ENCODE peak calls at places on chromosomes 5 and 9, in six cellular contexts. Y is AG04450, P is lower leg skin, U is PC-3, X is Calu3, O is choroid plexus epithelial cell. C is an unnamed sample.

GRCh38 chr9:29830815-29831214 is 2257.5 kb upstream of the C9orf72 start:
- DNase-seq in Y (no peak), P (no peak), U (peak), X (peak), O (peak), C (no peak)

GRCh38 chr9:29826421-29826820 is 2253.1 kb upstream of the C9orf72 start:
- DNase-seq in Y (no peak), P (no peak), U (no peak), X (no peak), O (no peak), C (no peak)

GRCh38 chr9:12908910-12909309 is 134.1 kb downstream of the LURAP1L start:
- DNase-seq in Y (no peak), P (no peak), U (peak), X (peak), O (no peak), C (no peak)

GRCh38 chr9:90024823-90025222 is 420.0 kb downstream of the GADD45G start:
- DNase-seq in Y (no peak), P (no peak), U (no peak), X (no peak), O (no peak), C (no peak)

GRCh38 chr9:13411827-13412226 is 132.3 kb upstream of the MPDZ start:
- DNase-seq in Y (no peak), P (no peak), U (no peak), X (no peak), O (no peak), C (no peak)

GRCh38 chr9:114611516-114612271 is 603 bp downstream of the TMEM268 start:
- DNase-seq in Y (no peak), P (peak), U (peak), X (peak), O (peak), C (peak)

GRCh38 chr5:122997294-122997693 is 39.2 kb downstream of the PPIC start:
- DNase-seq in Y (no peak), P (no peak), U (no peak), X (no peak), O (no peak), C (no peak)

GRCh38 chr9:107874591-107875374 is 385.2 kb upstream of the KLF4 start:
- DNase-seq in Y (no peak), P (no peak), U (no peak), X (no peak), O (no peak), C (no peak)

GRCh38 chr9:124078641-124079040 is 67.1 kb downstream of the LHX2 start:
- DNase-seq in Y (no peak), P (no peak), U (peak), X (no peak), O (peak), C (no peak)

GRCh38 chr9:76018244-76018643 is 127.8 kb downstream of the PCSK5 start:
- DNase-seq in Y (no peak), P (no peak), U (no peak), X (no peak), O (no peak), C (no peak)

GRCh38 chr5:94788527-94788926 is 170.1 kb downstream of the SLF1 start:
- DNase-seq in Y (no peak), P (no peak), U (no peak), X (no peak), O (no peak), C (no peak)

GRCh38 chr5:175896641-175897040 is 25.3 kb downstream of the CPLX2 start:
- DNase-seq in Y (no peak), P (no peak), U (no peak), X (no peak), O (no peak), C (no peak)

GRCh38 chr9:131607591-131607990 is 62.3 kb downstream of the PRRT1B start:
- DNase-seq in Y (no peak), P (no peak), U (no peak), X (no peak), O (no peak), C (no peak)

GRCh38 chr5:138180183-138180782 is 1.4 kb downstream of the KIF20A start:
- DNase-seq in Y (peak), P (no peak), U (peak), X (peak), O (peak), C (no peak)

GRCh38 chr9:137613738-137614523 is 4.9 kb upstream of the EHMT1 start:
- DNase-seq in Y (no peak), P (no peak), U (no peak), X (no peak), O (no peak), C (no peak)

GRCh38 chr5:57033503-57033902 is 81.6 kb upstream of the MIER3 start:
- DNase-seq in Y (no peak), P (no peak), U (no peak), X (no peak), O (no peak), C (no peak)

GRCh38 chr5:321233-321725 is at the start of gene AHRR:
- DNase-seq in Y (no peak), P (peak), U (peak), X (peak), O (peak), C (peak)

GRCh38 chr9:6538666-6539071 is 106.9 kb downstream of the GLDC start:
- DNase-seq in Y (no peak), P (no peak), U (no peak), X (no peak), O (peak), C (no peak)

GRCh38 chr9:85401998-85402397 is 339.8 kb downstream of the AGTPBP1 start:
- DNase-seq in Y (no peak), P (no peak), U (peak), X (no peak), O (no peak), C (no peak)

GRCh38 chr5:139809331-139809810 is 13.8 kb downstream of the PSD2 start:
- DNase-seq in Y (no peak), P (no peak), U (no peak), X (no peak), O (no peak), C (no peak)

GRCh38 chr5:54115768-54116403 is 194.5 kb downstream of the ARL15 start:
- DNase-seq in Y (no peak), P (no peak), U (no peak), X (no peak), O (no peak), C (no peak)

GRCh38 chr5:109038209-109038840 is 290.6 kb downstream of the FER start:
- DNase-seq in Y (no peak), P (no peak), U (peak), X (no peak), O (peak), C (no peak)

GRCh38 chr5:36079200-36079761 is 12.6 kb upstream of the UGT3A2 start:
- DNase-seq in Y (peak), P (no peak), U (peak), X (peak), O (peak), C (no peak)

GRCh38 chr9:135602789-135603481 is 36.4 kb downstream of the GLT6D1 start:
- DNase-seq in Y (no peak), P (peak), U (peak), X (peak), O (peak), C (peak)

GRCh38 chr9:76537150-76537646 is 78.2 kb downstream of the GCNT1 start:
- DNase-seq in Y (no peak), P (peak), U (no peak), X (no peak), O (no peak), C (no peak)

GRCh38 chr5:6576861-6577501 is 55.9 kb downstream of the NSUN2 start:
- DNase-seq in Y (peak), P (peak), U (peak), X (peak), O (peak), C (peak)

GRCh38 chr5:96483878-96484277 is 50.8 kb upstream of the PCSK1 start:
- DNase-seq in Y (no peak), P (no peak), U (peak), X (peak), O (peak), C (no peak)

GRCh38 chr5:93294184-93294583 is 286.8 kb downstream of the NR2F1-AS1 start:
- DNase-seq in Y (no peak), P (no peak), U (peak), X (no peak), O (peak), C (no peak)

GRCh38 chr5:56415356-56415765 is 182.2 kb upstream of the ANKRD55 start:
- DNase-seq in Y (peak), P (no peak), U (no peak), X (peak), O (peak), C (no peak)

DNA sequence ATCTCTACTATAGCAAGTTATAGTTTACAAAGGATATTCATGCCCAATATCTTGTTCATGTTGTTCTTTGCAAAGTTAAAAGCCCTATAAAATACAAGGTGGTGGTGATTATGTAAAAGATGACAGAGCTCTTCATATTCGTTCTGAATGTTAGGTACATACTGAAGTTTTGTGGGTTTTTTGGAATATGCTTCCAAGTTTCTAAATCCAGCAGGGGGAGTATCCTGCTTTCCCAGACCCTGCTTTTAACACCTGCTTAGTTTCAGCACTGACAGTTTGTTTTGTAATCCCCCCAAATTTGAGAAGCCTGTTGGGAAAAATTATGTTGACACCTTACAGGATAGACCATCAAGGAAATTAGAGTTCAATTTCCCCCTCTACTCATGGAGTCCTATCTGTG is 438.3 kb downstream of the SH3GL2 start:
- DNase-seq in Y (no peak), P (no peak), U (peak), X (no peak), O (no peak), C (no peak)
- TF ChIP-seq CTCF in Y (no peak), P (no peak), U (peak), X (no peak), O (no peak), C (no peak)

DNA sequence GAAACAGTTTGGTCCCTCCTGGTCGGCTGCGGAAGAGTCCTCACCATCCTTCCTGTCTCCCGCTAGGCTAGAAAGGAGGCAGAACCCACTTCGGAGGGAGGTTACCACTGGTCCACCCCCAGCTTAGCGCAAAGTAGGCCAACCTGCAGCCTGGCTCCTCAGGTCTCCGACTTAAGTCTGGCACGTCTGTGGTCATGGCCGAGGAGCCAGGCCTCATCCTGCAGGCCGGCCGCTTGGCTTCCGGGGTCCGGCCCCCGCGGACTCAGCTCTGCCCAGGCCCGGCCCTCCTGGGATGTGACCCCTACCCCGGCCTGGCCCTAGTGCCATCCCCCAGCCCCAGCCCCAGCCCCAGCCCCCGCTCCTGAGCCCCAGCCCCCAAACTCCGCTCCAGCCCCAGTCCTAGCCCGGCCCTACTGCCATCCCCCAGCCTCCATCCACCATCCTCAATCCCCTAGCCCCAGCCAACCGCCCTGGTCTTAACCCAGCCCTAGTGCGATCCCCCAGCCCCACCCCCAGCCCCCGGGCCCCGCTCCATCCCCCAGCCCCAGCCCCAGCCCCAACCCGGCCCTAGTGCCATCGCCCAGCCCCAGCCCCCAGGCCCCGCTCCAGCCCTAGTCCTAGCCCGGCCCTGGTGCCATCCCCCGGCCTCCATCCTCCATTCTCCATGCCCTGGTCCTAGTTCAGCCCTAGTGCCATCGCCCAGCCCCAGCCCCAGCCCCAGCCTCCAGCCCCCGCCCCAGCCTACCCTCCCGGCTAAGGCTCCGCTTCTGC is 588 bp downstream of the TOR1A start:
- DNase-seq in Y (no peak), P (no peak), U (peak), X (peak), O (peak), C (no peak)
- TF ChIP-seq CTCF in Y (no peak), P (no peak), U (no peak), X (no peak), O (no peak), C (no peak)

DNA sequence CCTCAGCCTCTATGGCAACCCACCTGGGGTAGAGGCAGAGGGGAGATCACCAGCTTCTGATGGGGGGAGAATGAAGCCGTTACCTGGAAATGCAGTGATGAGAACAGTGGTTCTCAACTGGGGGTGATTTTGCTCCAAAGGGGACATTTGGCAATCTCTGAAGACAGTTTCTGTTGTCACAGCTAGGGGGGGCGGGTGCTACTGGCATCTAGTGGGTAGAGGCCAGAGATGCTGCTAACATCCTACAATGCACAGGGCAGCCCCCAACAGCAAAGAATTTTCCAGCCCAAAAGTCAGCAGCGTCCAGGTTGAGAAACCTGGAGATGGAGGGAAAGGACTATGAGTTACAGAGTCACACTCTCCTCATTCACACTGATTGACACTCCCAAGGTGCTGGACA is 84.5 kb downstream of the FGF1 start:
- DNase-seq in Y (no peak), P (no peak), U (no peak), X (peak), O (no peak), C (no peak)
- TF ChIP-seq CTCF in Y (peak), P (no peak), U (peak), X (no peak), O (peak), C (no peak)

DNA sequence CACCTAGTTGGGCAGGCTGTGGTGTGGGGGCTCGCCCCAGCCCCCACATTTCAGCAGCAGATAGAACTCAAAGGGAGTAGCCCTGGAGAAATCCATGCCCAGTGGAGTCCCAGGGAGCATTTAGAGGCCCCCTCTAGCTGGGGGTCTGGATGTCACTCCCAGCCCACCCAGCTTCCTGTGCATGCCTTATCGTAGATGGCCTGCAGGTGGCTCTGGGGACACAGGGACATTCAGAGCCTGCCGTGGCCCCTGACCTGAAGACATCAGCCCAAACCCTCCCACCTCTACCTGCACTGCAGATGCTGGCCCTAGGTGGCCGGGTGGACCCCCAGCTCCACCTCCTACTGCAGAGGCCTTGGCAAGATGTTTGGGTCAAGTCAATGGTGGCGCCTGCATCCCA is 49.0 kb upstream of the LMX1B start:
- DNase-seq in Y (no peak), P (no peak), U (no peak), X (no peak), O (no peak), C (no peak)
- TF ChIP-seq CTCF in Y (no peak), P (no peak), U (peak), X (no peak), O (no peak), C (no peak)

DNA sequence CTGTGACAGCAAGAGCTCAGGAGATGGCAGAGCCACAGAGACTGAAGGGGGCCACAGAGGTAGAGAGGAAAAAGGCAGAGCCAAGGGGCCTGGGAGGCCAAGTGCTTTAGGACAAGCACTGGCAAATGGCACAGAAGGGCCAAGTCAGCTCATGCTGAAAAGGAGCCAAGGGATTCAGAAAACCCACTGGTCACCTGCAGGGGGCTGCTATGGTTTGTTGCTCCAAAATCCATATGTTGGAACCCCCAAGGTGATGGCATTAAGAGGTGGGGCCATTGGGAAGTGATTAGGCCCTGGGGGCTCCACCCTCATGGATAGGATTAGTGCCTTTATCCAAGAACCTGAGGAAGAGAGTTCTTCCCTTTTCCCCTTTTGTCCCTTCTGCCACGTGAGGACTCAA is 165.4 kb downstream of the ARSB start:
- DNase-seq in Y (no peak), P (no peak), U (no peak), X (no peak), O (no peak), C (no peak)
- TF ChIP-seq CTCF in Y (no peak), P (no peak), U (no peak), X (no peak), O (no peak), C (no peak)

DNA sequence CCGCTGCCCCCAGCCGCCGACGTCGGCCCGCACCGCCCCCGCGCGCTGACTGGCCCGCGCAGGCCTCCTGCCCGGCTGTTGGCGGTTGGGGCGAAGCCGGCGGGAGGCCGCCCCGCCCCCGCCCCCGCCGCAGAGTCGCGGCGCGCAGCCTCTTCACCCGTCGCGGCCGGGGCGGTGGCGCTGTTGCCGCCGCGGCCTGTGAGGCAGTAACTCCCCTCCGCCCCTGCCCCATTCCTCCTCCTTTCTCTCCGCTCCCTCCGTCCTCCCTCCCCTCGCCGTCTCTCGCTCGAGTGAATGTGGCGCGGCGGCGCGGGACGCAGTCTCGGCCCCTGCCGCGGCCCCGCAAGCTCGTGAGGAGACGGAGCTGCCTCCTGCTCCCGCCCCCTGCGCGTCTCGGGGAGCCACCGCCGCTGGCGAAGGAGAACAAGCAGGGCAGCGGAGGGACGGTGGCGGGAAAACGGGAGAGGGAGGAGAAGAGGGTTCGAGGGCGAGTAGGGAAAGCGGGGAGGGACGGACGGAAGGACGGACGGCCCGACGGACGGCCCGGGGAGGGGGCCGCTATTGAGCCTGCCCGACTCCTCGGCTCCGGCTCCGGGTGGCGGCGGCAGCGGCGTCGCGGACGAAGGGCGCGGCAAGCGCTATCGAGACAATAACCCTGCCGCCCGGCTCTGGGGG is 637 bp upstream of the ERBIN start:
- DNase-seq in Y (peak), P (peak), U (peak), X (peak), O (peak), C (peak)
- TF ChIP-seq CTCF in Y (peak), P (no peak), U (no peak), X (no peak), O (peak), C (no peak)

DNA sequence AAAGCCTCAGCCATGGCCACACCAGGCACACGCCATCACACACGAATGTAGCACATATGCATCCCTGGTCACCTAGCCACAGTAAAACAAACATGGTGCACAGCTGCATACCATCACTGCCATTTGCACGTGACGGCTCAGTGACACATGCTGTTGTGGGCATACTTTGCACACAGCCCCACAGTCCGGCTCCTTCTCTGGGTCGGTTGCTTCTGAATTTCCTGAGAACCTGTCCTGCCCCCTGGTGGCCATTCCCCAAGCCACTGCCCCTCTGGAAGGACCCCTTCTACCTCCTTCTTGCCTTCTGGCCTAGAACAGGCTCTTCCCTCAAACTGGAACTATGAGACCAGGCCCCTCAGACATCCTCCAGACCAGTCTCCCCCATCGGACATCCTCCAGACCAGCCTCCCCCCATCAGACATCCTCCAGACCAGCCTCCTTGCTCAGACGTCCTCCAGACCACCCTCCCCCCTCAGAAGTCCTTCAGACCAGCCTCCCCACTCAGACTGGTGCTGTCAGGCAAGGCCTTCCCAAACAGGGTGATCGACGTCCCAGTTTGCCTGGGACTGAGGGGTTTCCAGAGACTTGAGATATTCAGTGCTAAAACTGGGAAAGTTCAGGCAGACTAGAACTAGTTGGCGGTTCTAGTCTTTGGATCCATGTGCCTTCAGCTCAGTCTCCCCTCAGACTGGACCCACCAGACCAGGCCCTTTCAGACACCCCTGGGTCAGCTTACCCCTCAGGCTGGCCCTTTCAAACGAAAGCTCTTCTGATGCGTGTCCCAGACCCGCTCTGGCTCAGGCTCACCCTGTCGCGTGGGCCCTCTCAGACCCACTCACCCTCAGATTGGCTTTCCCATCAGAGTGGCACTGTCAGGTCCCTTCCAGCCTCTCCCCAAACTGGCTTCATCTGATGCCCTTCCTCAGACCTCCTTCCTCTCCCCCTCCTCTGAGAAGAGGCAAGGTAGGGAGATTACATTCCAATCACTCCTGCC is 24.3 kb upstream of the ENHO start:
- DNase-seq in Y (peak), P (peak), U (peak), X (peak), O (peak), C (peak)
- TF ChIP-seq CTCF in Y (peak), P (no peak), U (peak), X (peak), O (peak), C (peak)

C was measured in mesothelial cell of epicardium.